ENCODE peak calls at places on chromosomes 11 and 22, in nine cellular contexts. Y is posterior cingulate gyrus; C is H7; S is transverse colon; I is head of caudate nucleus; K is HuH-7; P is RWPE1; T is CD8-positive, alpha-beta memory T cell; E is GM20000. B is an unnamed sample.

GRCh38 chr11:13984616-13985474 is 22.3 kb downstream of the SPON1 start:
- DNase-seq in Y (no peak), K (no peak), P (no peak), I (no peak), S (no peak), E (no peak), C (no peak), T (no peak), B (no peak)

GRCh38 chr11:102279641-102280170 is 37.6 kb upstream of the BIRC3 start:
- DNase-seq in E (peak; percentile 69), Y (no peak), K (peak; percentile 31), T (no peak), C (peak; percentile 28), S (peak; percentile 39), P (no peak), I (no peak), B (no peak)

GRCh38 chr22:29520851-29521250 is 32.7 kb downstream of the THOC5 start:
- DNase-seq in P (no peak), C (no peak), S (no peak), I (no peak), E (no peak), K (no peak), Y (no peak), T (no peak), B (no peak)

GRCh38 chr11:10415817-10416392 is 39.2 kb upstream of the AMPD3 start:
- DNase-seq in K (no peak), T (no peak), Y (no peak), E (no peak), I (no peak), C (no peak), P (no peak), S (no peak), B (no peak)

GRCh38 chr22:36658900-36659299 is 44.7 kb downstream of the CACNG2 start:
- DNase-seq in S (no peak), C (no peak), Y (no peak), T (no peak), I (no peak), E (no peak), P (no peak), K (no peak), B (no peak)

GRCh38 chr11:116471608-116472007 is 301.2 kb downstream of the BUD13 start:
- DNase-seq in I (no peak), E (no peak), S (no peak), C (no peak), P (peak; percentile 70), Y (no peak), T (no peak), K (no peak), B (no peak)

GRCh38 chr11:27012254-27012921 is 18.5 kb downstream of the FIBIN start:
- DNase-seq in Y (no peak), S (peak; percentile 14), P (no peak), K (no peak), I (peak; percentile 19), T (no peak), E (no peak), C (no peak), B (peak; percentile 37)

GRCh38 chr11:3913921-3914320 is 58.5 kb downstream of the STIM1 start:
- DNase-seq in P (no peak), T (no peak), I (no peak), S (no peak), K (no peak), E (no peak), Y (no peak), C (no peak), B (no peak)

GRCh38 chr11:63915961-63916836 is 765 bp downstream of the RCOR2 start:
- DNase-seq in I (peak; percentile 72), T (no peak), S (peak; percentile 61), K (peak; percentile 85), E (peak; percentile 80), P (no peak), C (peak; percentile 97), Y (no peak), B (peak; percentile 26)

GRCh38 chr11:87970762-87971161 is 204.5 kb downstream of the RAB38 start:
- DNase-seq in E (no peak), C (no peak), T (no peak), Y (no peak), I (no peak), P (no peak), S (no peak), K (no peak), B (no peak)

GRCh38 chr11:71301858-71302533 is 49.6 kb upstream of the SHANK2 start:
- DNase-seq in E (no peak), Y (no peak), T (no peak), I (no peak), S (no peak), P (no peak), C (no peak), K (no peak), B (no peak)

GRCh38 chr22:45612451-45612901 is 59.2 kb upstream of the ATXN10 start:
- DNase-seq in K (no peak), Y (no peak), P (peak; percentile 34), I (no peak), E (no peak), C (no peak), S (no peak), T (peak; percentile 13), B (no peak)

GRCh38 chr11:34866375-34866774 is 49.8 kb downstream of the APIP start:
- DNase-seq in I (no peak), K (no peak), Y (no peak), E (no peak), S (no peak), T (no peak), P (no peak), C (no peak), B (no peak)

GRCh38 chr11:106160494-106160893 is 83.0 kb downstream of the AASDHPPT start:
- DNase-seq in P (no peak), E (no peak), K (no peak), Y (no peak), C (no peak), T (no peak), I (no peak), S (no peak), B (no peak)

GRCh38 chr22:40826984-40827741 is 8.0 kb upstream of the SLC25A17 start:
- DNase-seq in I (no peak), Y (no peak), K (no peak), S (no peak), E (no peak), C (no peak), T (no peak), P (no peak), B (no peak)

GRCh38 chr11:38005597-38005996 is 1407.6 kb upstream of the RAG2 start:
- DNase-seq in E (no peak), P (no peak), Y (no peak), K (no peak), T (no peak), I (no peak), C (no peak), S (no peak), B (no peak)

GRCh38 chr11:32053151-32053550 is 37.7 kb upstream of the RCN1 start:
- DNase-seq in E (no peak), P (no peak), Y (no peak), T (no peak), S (no peak), K (no peak), C (no peak), I (no peak), B (no peak)

GRCh38 chr11:117461396-117462182 is 133.9 kb downstream of the CEP164 start:
- DNase-seq in Y (no peak), E (no peak), T (no peak), P (no peak), K (no peak), C (no peak), I (no peak), S (no peak), B (no peak)

GRCh38 chr11:64007160-64007628 is 21.0 kb downstream of the OTUB1 start:
- DNase-seq in C (peak; percentile 88), P (no peak), T (no peak), K (peak; percentile 48), S (no peak), E (no peak), I (no peak), Y (no peak), B (no peak)

GRCh38 chr11:66956689-66957290 is 1.4 kb downstream of the PC start:
- DNase-seq in Y (peak; percentile 50), P (peak; percentile 52), S (no peak), C (peak; percentile 63), T (no peak), K (peak; percentile 91), I (peak; percentile 82), E (peak; percentile 37), B (no peak)